ENCODE peak calls at places on chromosomes 11 and 22, in four cellular contexts. One of them, this sample, is unnamed.

GRCh38 chr11:5366856-5367255 is 15.5 kb downstream of the OR51B6 start:
- DNase-seq in IMR-90: peak; percentile 34
- DNase-seq in A549: no peak
- DNase-seq in RWPE2: no peak
- DNase-seq in this sample: no peak

GRCh38 chr11:116452447-116452846 is 320.3 kb downstream of the BUD13 start:
- DNase-seq in IMR-90: no peak
- DNase-seq in A549: no peak
- DNase-seq in RWPE2: no peak
- DNase-seq in this sample: no peak

GRCh38 chr11:133892584-133893380 is 47.5 kb upstream of the SPATA19 start:
- DNase-seq in RWPE2: no peak
- DNase-seq in IMR-90: no peak
- DNase-seq in A549: no peak
- DNase-seq in this sample: no peak

GRCh38 chr22:17443413-17444203 is 74.3 kb downstream of the CECR2 start:
- DNase-seq in IMR-90: no peak
- DNase-seq in RWPE2: no peak
- DNase-seq in A549: no peak
- DNase-seq in this sample: no peak

GRCh38 chr22:41659941-41660340 is 28.7 kb downstream of the SNU13 start:
- DNase-seq in RWPE2: no peak
- DNase-seq in IMR-90: no peak
- DNase-seq in A549: no peak
- DNase-seq in this sample: no peak

GRCh38 chr11:119342362-119343130 is 1.9 kb upstream of the C1QTNF5 start:
- DNase-seq in IMR-90: no peak
- DNase-seq in RWPE2: peak; percentile 51
- DNase-seq in A549: no peak
- DNase-seq in this sample: peak; percentile 63

GRCh38 chr11:108167624-108168023 is 46.3 kb downstream of the ACAT1 start:
- DNase-seq in A549: no peak
- DNase-seq in IMR-90: no peak
- DNase-seq in RWPE2: no peak
- DNase-seq in this sample: no peak

GRCh38 chr11:74013141-74013540 is 4.3 kb upstream of the UCP3 start:
- DNase-seq in RWPE2: no peak
- DNase-seq in IMR-90: no peak
- DNase-seq in A549: no peak
- DNase-seq in this sample: no peak

GRCh38 chr11:130531061-130531460 is 82.6 kb downstream of the ADAMTS15 start:
- DNase-seq in A549: no peak
- DNase-seq in IMR-90: no peak
- DNase-seq in RWPE2: no peak
- DNase-seq in this sample: no peak

GRCh38 chr11:86155210-86155844 is 86.4 kb upstream of the PICALM start:
- DNase-seq in RWPE2: no peak
- DNase-seq in A549: no peak
- DNase-seq in IMR-90: no peak
- DNase-seq in this sample: no peak

GRCh38 chr11:12281571-12282478 is 95.5 kb upstream of the PARVA start:
- DNase-seq in A549: peak; percentile 89
- DNase-seq in IMR-90: peak; percentile 82
- DNase-seq in RWPE2: no peak
- DNase-seq in this sample: peak; percentile 80

GRCh38 chr11:91261513-91261912 is 963.1 kb upstream of the FAT3 start:
- DNase-seq in IMR-90: no peak
- DNase-seq in A549: no peak
- DNase-seq in RWPE2: no peak
- DNase-seq in this sample: no peak

GRCh38 chr22:19287076-19287724 is 4.3 kb downstream of the CLTCL1 start:
- DNase-seq in A549: no peak
- DNase-seq in IMR-90: peak; percentile 71
- DNase-seq in RWPE2: peak; percentile 80
- DNase-seq in this sample: no peak

GRCh38 chr11:67306769-67307544 is 3.6 kb downstream of the SSH3 start:
- DNase-seq in RWPE2: no peak
- DNase-seq in A549: no peak
- DNase-seq in IMR-90: no peak
- DNase-seq in this sample: no peak

GRCh38 chr22:24894220-24894975 is 52.1 kb downstream of the LHFPL7 start:
- DNase-seq in IMR-90: peak; percentile 68
- DNase-seq in A549: peak; percentile 85
- DNase-seq in RWPE2: peak; percentile 91
- DNase-seq in this sample: peak; percentile 93

GRCh38 chr11:72067676-72068075 is 12.7 kb downstream of the NUMA1 start:
- DNase-seq in RWPE2: no peak
- DNase-seq in A549: no peak
- DNase-seq in IMR-90: no peak
- DNase-seq in this sample: no peak

GRCh38 chr22:20174785-20175596 is 24.1 kb upstream of the CCDC188 start:
- DNase-seq in RWPE2: no peak
- DNase-seq in IMR-90: peak; percentile 9
- DNase-seq in A549: no peak
- DNase-seq in this sample: no peak

GRCh38 chr22:19664406-19664805 is 49.9 kb upstream of the SEPTIN5 start:
- DNase-seq in A549: no peak
- DNase-seq in IMR-90: peak; percentile 24
- DNase-seq in RWPE2: no peak
- DNase-seq in this sample: no peak

GRCh38 chr11:85665756-85666155 is 827 bp upstream of the CREBZF start:
- DNase-seq in RWPE2: no peak
- DNase-seq in IMR-90: no peak
- DNase-seq in A549: no peak
- DNase-seq in this sample: no peak

GRCh38 chr22:36486619-36487384 is 5.4 kb upstream of the TXN2 start:
- DNase-seq in IMR-90: peak; percentile 68
- DNase-seq in RWPE2: no peak
- DNase-seq in A549: no peak
- DNase-seq in this sample: peak; percentile 71

GRCh38 chr11:5151713-5152153 is 2.8 kb downstream of the OR52A1 start:
- DNase-seq in RWPE2: no peak
- DNase-seq in IMR-90: no peak
- DNase-seq in A549: no peak
- DNase-seq in this sample: no peak

GRCh38 chr11:69479591-69480271 is 1.7 kb upstream of the LINC01488 start:
- DNase-seq in RWPE2: no peak
- DNase-seq in IMR-90: no peak
- DNase-seq in A549: peak; percentile 82
- DNase-seq in this sample: peak; percentile 60

GRCh38 chr11:44928807-44929206 is 21.9 kb downstream of the TP53I11 start:
- DNase-seq in IMR-90: no peak
- DNase-seq in RWPE2: no peak
- DNase-seq in A549: no peak
- DNase-seq in this sample: no peak

GRCh38 chr11:57480409-57481137 is 20.2 kb downstream of the RTN4RL2 start:
- DNase-seq in RWPE2: no peak
- DNase-seq in IMR-90: peak; percentile 25
- DNase-seq in A549: peak; percentile 91
- DNase-seq in this sample: peak; percentile 88

GRCh38 chr11:88179141-88179540 is 3.9 kb upstream of the RAB38 start:
- DNase-seq in IMR-90: peak; percentile 61
- DNase-seq in A549: no peak
- DNase-seq in RWPE2: peak; percentile 71
- DNase-seq in this sample: no peak

GRCh38 chr22:20964090-20964798 is 2.8 kb upstream of the AIFM3 start:
- DNase-seq in A549: no peak
- DNase-seq in RWPE2: no peak
- DNase-seq in IMR-90: no peak
- DNase-seq in this sample: peak; percentile 21

GRCh38 chr11:122209619-122210377 is 93.8 kb upstream of the BLID start:
- DNase-seq in RWPE2: no peak
- DNase-seq in A549: no peak
- DNase-seq in IMR-90: peak; percentile 88
- DNase-seq in this sample: peak; percentile 68

GRCh38 chr11:12889243-12889642 is 119.9 kb upstream of the RASSF10 start:
- DNase-seq in A549: no peak
- DNase-seq in IMR-90: peak; percentile 67
- DNase-seq in RWPE2: no peak
- DNase-seq in this sample: peak; percentile 77

GRCh38 chr11:22707119-22707899 is 40.9 kb downstream of the GAS2 start:
- DNase-seq in RWPE2: no peak
- DNase-seq in A549: no peak
- DNase-seq in IMR-90: peak; percentile 35
- DNase-seq in this sample: no peak

GRCh38 chr11:113991170-113991569 is 16.3 kb downstream of the HTR3A start:
- DNase-seq in RWPE2: no peak
- DNase-seq in A549: no peak
- DNase-seq in IMR-90: peak; percentile 8
- DNase-seq in this sample: peak; percentile 77

GRCh38 chr11:128886401-128887119 is 4.6 kb upstream of the KCNJ5 start:
- DNase-seq in RWPE2: no peak
- DNase-seq in A549: no peak
- DNase-seq in IMR-90: no peak
- DNase-seq in this sample: no peak

GRCh38 chr11:72431846-72432245 is 2.5 kb downstream of the CLPB start:
- DNase-seq in IMR-90: no peak
- DNase-seq in A549: no peak
- DNase-seq in RWPE2: no peak
- DNase-seq in this sample: no peak

GRCh38 chr22:22865311-22866072 is 22.1 kb upstream of the IGLL5 start:
- DNase-seq in RWPE2: no peak
- DNase-seq in A549: no peak
- DNase-seq in IMR-90: no peak
- DNase-seq in this sample: no peak

GRCh38 chr11:125128450-125128849 is 17.0 kb upstream of the TMEM218 start:
- DNase-seq in A549: no peak
- DNase-seq in IMR-90: peak; percentile 93
- DNase-seq in RWPE2: no peak
- DNase-seq in this sample: no peak
- H3K27ac ChIP-seq in A549: no peak overlapping the region
- H3K27ac ChIP-seq in IMR-90: peak overlapping the region; percentile 75
- H3K27ac ChIP-seq in RWPE2: no peak overlapping the region
- H3K27ac ChIP-seq in this sample: no peak overlapping the region

GRCh38 chr11:2432171-2432621 is 12.1 kb downstream of the TRPM5 start:
- DNase-seq in IMR-90: no peak
- DNase-seq in A549: no peak
- DNase-seq in RWPE2: peak; percentile 48
- DNase-seq in this sample: peak; percentile 48
- H3K4me1 ChIP-seq in IMR-90: no peaks in the 10 kb centered on the region
- H3K4me1 ChIP-seq in A549: no peaks in the 10 kb centered on the region
- H3K4me1 ChIP-seq in RWPE2: no peaks in the 10 kb centered on the region
- H3K4me1 ChIP-seq in this sample: no peaks in the 10 kb centered on the region

GRCh38 chr11:36101466-36101865 is 157.6 kb downstream of the LDLRAD3 start:
- DNase-seq in A549: no peak
- DNase-seq in RWPE2: no peak
- DNase-seq in IMR-90: no peak
- DNase-seq in this sample: no peak
- H3K27ac ChIP-seq in A549: no peak overlapping the region
- H3K27ac ChIP-seq in RWPE2: no peak overlapping the region
- H3K27ac ChIP-seq in IMR-90: no peak overlapping the region
- H3K27ac ChIP-seq in this sample: no peak overlapping the region

GRCh38 chr22:38270091-38270972 is 2.5 kb downstream of the TMEM184B start:
- DNase-seq in A549: no peak
- DNase-seq in RWPE2: no peak
- DNase-seq in IMR-90: peak; percentile 14
- DNase-seq in this sample: no peak
- H3K4me1 ChIP-seq in A549: peaks cover 29% of the 10 kb centered on the region
- H3K4me1 ChIP-seq in RWPE2: peaks cover 7% of the 10 kb centered on the region
- H3K4me1 ChIP-seq in IMR-90: peaks cover 27% of the 10 kb centered on the region
- H3K4me1 ChIP-seq in this sample: peaks cover 19% of the 10 kb centered on the region

GRCh38 chr11:70914496-70914895 is 337.9 kb downstream of the SHANK2 start:
- DNase-seq in A549: no peak
- DNase-seq in IMR-90: no peak
- DNase-seq in RWPE2: no peak
- DNase-seq in this sample: no peak
- H3K27ac ChIP-seq in A549: no peak overlapping the region
- H3K27ac ChIP-seq in IMR-90: no peak overlapping the region
- H3K27ac ChIP-seq in RWPE2: no peak overlapping the region
- H3K27ac ChIP-seq in this sample: no peak overlapping the region

DNA sequence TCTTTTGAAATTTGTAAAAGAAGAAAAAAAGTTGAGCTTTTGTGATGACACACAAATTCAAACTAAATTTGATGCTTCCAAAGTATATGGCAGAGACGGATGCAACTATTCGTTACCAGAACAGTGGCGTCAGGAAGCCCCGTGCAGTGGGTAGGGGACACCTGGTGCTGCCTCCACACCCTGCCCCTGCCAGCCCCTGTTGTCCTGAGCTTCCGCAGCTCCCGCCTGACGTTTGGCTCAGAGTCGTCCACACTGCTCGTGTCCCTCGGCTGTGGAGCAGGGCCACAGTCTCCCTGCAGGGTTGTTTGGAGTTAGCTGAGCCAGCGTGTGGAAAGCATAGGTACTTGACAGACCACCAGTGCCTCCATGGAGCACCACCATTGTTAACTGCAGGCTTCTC is 86.3 kb downstream of the ATXN10 start:
- DNase-seq in IMR-90: no peak
- DNase-seq in A549: no peak
- DNase-seq in RWPE2: no peak
- DNase-seq in this sample: no peak
- H3K4me1 ChIP-seq in IMR-90: peaks cover 23% of the 10 kb centered on the region
- H3K4me1 ChIP-seq in A549: peaks cover 40% of the 10 kb centered on the region
- H3K4me1 ChIP-seq in RWPE2: no peaks in the 10 kb centered on the region
- H3K4me1 ChIP-seq in this sample: no peaks in the 10 kb centered on the region

GRCh38 chr11:65599216-65599954 is 3.8 kb upstream of the KCNK7 start:
- DNase-seq in A549: no peak
- DNase-seq in IMR-90: no peak
- DNase-seq in RWPE2: no peak
- DNase-seq in this sample: no peak
- H3K27ac ChIP-seq in A549: no peak overlapping the region
- H3K27ac ChIP-seq in IMR-90: no peak overlapping the region
- H3K27ac ChIP-seq in RWPE2: no peak overlapping the region
- H3K27ac ChIP-seq in this sample: no peak overlapping the region

GRCh38 chr11:76659672-76660532 is 10.6 kb downstream of the LRRC32 start:
- DNase-seq in IMR-90: no peak
- DNase-seq in RWPE2: no peak
- DNase-seq in A549: no peak
- DNase-seq in this sample: peak; percentile 57
- H3K4me1 ChIP-seq in IMR-90: peaks cover 20% of the 10 kb centered on the region
- H3K4me1 ChIP-seq in RWPE2: no peaks in the 10 kb centered on the region
- H3K4me1 ChIP-seq in A549: no peaks in the 10 kb centered on the region
- H3K4me1 ChIP-seq in this sample: peaks cover 2% of the 10 kb centered on the region

DNA sequence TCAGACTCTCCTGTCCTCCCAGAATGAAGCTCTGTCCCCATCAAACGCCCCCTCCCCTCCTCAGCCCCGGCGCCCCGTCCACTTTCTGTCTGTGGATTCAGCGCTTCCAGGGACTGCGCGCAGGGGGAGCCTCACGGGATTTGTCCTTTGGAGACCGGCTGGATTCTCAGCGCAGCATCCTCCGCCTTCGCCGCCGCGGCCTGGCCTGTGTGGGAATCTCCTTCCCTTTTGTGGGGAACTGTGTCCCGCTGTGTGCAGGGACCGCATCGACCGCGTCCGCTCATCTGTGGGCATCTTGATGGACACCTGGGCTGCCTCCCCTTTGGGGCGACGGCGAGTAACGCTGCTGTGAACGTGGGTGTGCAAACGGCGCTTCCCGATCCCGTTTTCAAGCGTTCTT is 1.1 kb upstream of the SCT start:
- DNase-seq in IMR-90: no peak
- DNase-seq in A549: no peak
- DNase-seq in RWPE2: peak; percentile 45
- DNase-seq in this sample: peak; percentile 58
- H3K27ac ChIP-seq in IMR-90: no peak overlapping the region
- H3K27ac ChIP-seq in A549: no peak overlapping the region
- H3K27ac ChIP-seq in RWPE2: no peak overlapping the region
- H3K27ac ChIP-seq in this sample: no peak overlapping the region